ENCODE peak calls at places on chromosomes 6 and 20, in five cellular contexts. One of them, this sample, is unnamed.

GRCh38 chr6:81572020-81572419 is 180.5 kb downstream of the TENT5A start:
- DNase-seq in psoas muscle: no peak
- DNase-seq in A549: no peak
- DNase-seq in hypothalamus: no peak
- DNase-seq in NCI-H1092: no peak
- DNase-seq in this sample: no peak

GRCh38 chr6:15378864-15379263 is 133.0 kb downstream of the JARID2 start:
- DNase-seq in psoas muscle: no peak
- DNase-seq in A549: no peak
- DNase-seq in hypothalamus: no peak
- DNase-seq in NCI-H1092: no peak
- DNase-seq in this sample: no peak

GRCh38 chr6:142960098-142960497 is 15.1 kb upstream of the HIVEP2 start:
- DNase-seq in psoas muscle: no peak
- DNase-seq in A549: no peak
- DNase-seq in hypothalamus: no peak
- DNase-seq in NCI-H1092: no peak
- DNase-seq in this sample: peak

GRCh38 chr20:59149678-59150504 is 13.7 kb upstream of the ZNF831 start:
- DNase-seq in psoas muscle: peak
- DNase-seq in A549: no peak
- DNase-seq in hypothalamus: no peak
- DNase-seq in NCI-H1092: no peak
- DNase-seq in this sample: no peak

GRCh38 chr6:161750677-161751076 is 476.8 kb upstream of the AGPAT4 start:
- DNase-seq in psoas muscle: no peak
- DNase-seq in A549: no peak
- DNase-seq in hypothalamus: no peak
- DNase-seq in NCI-H1092: no peak
- DNase-seq in this sample: no peak

GRCh38 chr6:134816780-134817179 is 133.1 kb downstream of the ALDH8A1 start:
- DNase-seq in psoas muscle: no peak
- DNase-seq in A549: no peak
- DNase-seq in hypothalamus: no peak
- DNase-seq in NCI-H1092: no peak
- DNase-seq in this sample: peak

GRCh38 chr20:46350201-46350985 is 42.1 kb upstream of the CDH22 start:
- DNase-seq in psoas muscle: no peak
- DNase-seq in A549: peak
- DNase-seq in hypothalamus: peak
- DNase-seq in NCI-H1092: no peak
- DNase-seq in this sample: peak

GRCh38 chr20:3935295-3935955 is 46.2 kb downstream of the PANK2 start:
- DNase-seq in psoas muscle: peak
- DNase-seq in A549: no peak
- DNase-seq in hypothalamus: no peak
- DNase-seq in NCI-H1092: no peak
- DNase-seq in this sample: no peak

GRCh38 chr20:62792182-62792939 is 3.9 kb upstream of the MRGBP start:
- DNase-seq in psoas muscle: no peak
- DNase-seq in A549: no peak
- DNase-seq in hypothalamus: no peak
- DNase-seq in NCI-H1092: no peak
- DNase-seq in this sample: no peak

GRCh38 chr6:101613556-101613955 is 220.0 kb downstream of the GRIK2 start:
- DNase-seq in psoas muscle: no peak
- DNase-seq in A549: no peak
- DNase-seq in hypothalamus: no peak
- DNase-seq in NCI-H1092: no peak
- DNase-seq in this sample: no peak

GRCh38 chr6:33983721-33984465 is 162.0 kb downstream of the GRM4 start:
- DNase-seq in psoas muscle: no peak
- DNase-seq in A549: no peak
- DNase-seq in hypothalamus: no peak
- DNase-seq in NCI-H1092: no peak
- DNase-seq in this sample: no peak

GRCh38 chr6:132797975-132798819 is at the start of gene SLC18B1:
- DNase-seq in psoas muscle: peak
- DNase-seq in A549: no peak
- DNase-seq in hypothalamus: peak
- DNase-seq in NCI-H1092: no peak
- DNase-seq in this sample: peak

GRCh38 chr6:105896052-105896820 is 189.9 kb upstream of the PRDM1 start:
- DNase-seq in psoas muscle: no peak
- DNase-seq in A549: no peak
- DNase-seq in hypothalamus: no peak
- DNase-seq in NCI-H1092: no peak
- DNase-seq in this sample: no peak

GRCh38 chr20:2429061-2429460 is 41.5 kb downstream of the SNRPB start:
- DNase-seq in psoas muscle: no peak
- DNase-seq in A549: no peak
- DNase-seq in hypothalamus: no peak
- DNase-seq in NCI-H1092: no peak
- DNase-seq in this sample: no peak

GRCh38 chr20:45300961-45301360 is 5.7 kb upstream of the RBPJL start:
- DNase-seq in psoas muscle: no peak
- DNase-seq in A549: peak
- DNase-seq in hypothalamus: no peak
- DNase-seq in NCI-H1092: no peak
- DNase-seq in this sample: peak